ENCODE peak calls at places on chromosomes 4 and X, in five cellular contexts. One of them, this sample, is unnamed.
A peak's percentile ranks its signal among the peaks of the same experiment; 100 is the strongest.

GRCh38 chr4:141066690-141067089 is 66.6 kb downstream of the RNF150 start:
- DNase-seq in mesothelial cell of epicardium: no peak
- DNase-seq in esophagus squamous epithelium: no peak
- DNase-seq in epithelial cell of esophagus: no peak
- DNase-seq in endothelial cell of umbilical vein: no peak
- DNase-seq in this sample: no peak

GRCh38 chr4:81142744-81143143 is 72.3 kb downstream of the PRKG2 start:
- DNase-seq in mesothelial cell of epicardium: no peak
- DNase-seq in esophagus squamous epithelium: no peak
- DNase-seq in epithelial cell of esophagus: peak; percentile 57
- DNase-seq in endothelial cell of umbilical vein: no peak
- DNase-seq in this sample: no peak

GRCh38 chr4:54233128-54233696 is 4.1 kb downstream of the PDGFRA start:
- DNase-seq in mesothelial cell of epicardium: peak; percentile 78
- DNase-seq in esophagus squamous epithelium: peak; percentile 5
- DNase-seq in epithelial cell of esophagus: peak; percentile 88
- DNase-seq in endothelial cell of umbilical vein: peak; percentile 77
- DNase-seq in this sample: peak; percentile 90

GRCh38 chrX:100829730-100830129 is 9.5 kb downstream of the CSTF2 start:
- DNase-seq in mesothelial cell of epicardium: no peak
- DNase-seq in esophagus squamous epithelium: no peak
- DNase-seq in epithelial cell of esophagus: peak; percentile 73
- DNase-seq in endothelial cell of umbilical vein: peak; percentile 28
- DNase-seq in this sample: no peak

GRCh38 chrX:130680164-130681035 is 222.6 kb downstream of the ENOX2 start:
- DNase-seq in mesothelial cell of epicardium: no peak
- DNase-seq in esophagus squamous epithelium: no peak
- DNase-seq in epithelial cell of esophagus: no peak
- DNase-seq in endothelial cell of umbilical vein: peak; percentile 13
- DNase-seq in this sample: no peak

GRCh38 chrX:76915836-76916235 is 488.3 kb downstream of the MAGEE1 start:
- DNase-seq in mesothelial cell of epicardium: no peak
- DNase-seq in esophagus squamous epithelium: no peak
- DNase-seq in epithelial cell of esophagus: no peak
- DNase-seq in endothelial cell of umbilical vein: no peak
- DNase-seq in this sample: no peak

GRCh38 chr4:85565761-85566480 is 91.0 kb downstream of the ARHGAP24 start:
- DNase-seq in mesothelial cell of epicardium: no peak
- DNase-seq in esophagus squamous epithelium: no peak
- DNase-seq in epithelial cell of esophagus: no peak
- DNase-seq in endothelial cell of umbilical vein: no peak
- DNase-seq in this sample: no peak

GRCh38 chr4:118361192-118361591 is 8.4 kb upstream of the PRSS12 start:
- DNase-seq in mesothelial cell of epicardium: no peak
- DNase-seq in esophagus squamous epithelium: no peak
- DNase-seq in epithelial cell of esophagus: no peak
- DNase-seq in endothelial cell of umbilical vein: no peak
- DNase-seq in this sample: no peak

GRCh38 chr4:25654971-25655963 is at the start of gene SLC34A2:
- DNase-seq in mesothelial cell of epicardium: no peak
- DNase-seq in esophagus squamous epithelium: no peak
- DNase-seq in epithelial cell of esophagus: peak; percentile 64
- DNase-seq in endothelial cell of umbilical vein: no peak
- DNase-seq in this sample: peak; percentile 72

GRCh38 chr4:113602829-113603228 is 158.7 kb downstream of the CAMK2D start:
- DNase-seq in mesothelial cell of epicardium: no peak
- DNase-seq in esophagus squamous epithelium: no peak
- DNase-seq in epithelial cell of esophagus: no peak
- DNase-seq in endothelial cell of umbilical vein: no peak
- DNase-seq in this sample: no peak

GRCh38 chr4:110830461-110830860 is 207.6 kb upstream of the PITX2 start:
- DNase-seq in mesothelial cell of epicardium: no peak
- DNase-seq in esophagus squamous epithelium: no peak
- DNase-seq in epithelial cell of esophagus: no peak
- DNase-seq in endothelial cell of umbilical vein: no peak
- DNase-seq in this sample: no peak

GRCh38 chrX:1464282-1465131 is 11.8 kb upstream of the ASMTL start:
- DNase-seq in mesothelial cell of epicardium: no peak
- DNase-seq in esophagus squamous epithelium: no peak
- DNase-seq in epithelial cell of esophagus: no peak
- DNase-seq in endothelial cell of umbilical vein: no peak
- DNase-seq in this sample: peak; percentile 67

GRCh38 chrX:12496343-12496742 is 294.9 kb upstream of the PRPS2 start:
- DNase-seq in mesothelial cell of epicardium: no peak
- DNase-seq in esophagus squamous epithelium: no peak
- DNase-seq in epithelial cell of esophagus: no peak
- DNase-seq in endothelial cell of umbilical vein: no peak
- DNase-seq in this sample: no peak

GRCh38 chr4:111494971-111495370 is 650.3 kb upstream of the FAM241A start:
- DNase-seq in mesothelial cell of epicardium: no peak
- DNase-seq in esophagus squamous epithelium: no peak
- DNase-seq in epithelial cell of esophagus: no peak
- DNase-seq in endothelial cell of umbilical vein: no peak
- DNase-seq in this sample: no peak

GRCh38 chrX:77441479-77441878 is 5.7 kb upstream of the FGF16 start:
- DNase-seq in mesothelial cell of epicardium: no peak
- DNase-seq in esophagus squamous epithelium: no peak
- DNase-seq in epithelial cell of esophagus: no peak
- DNase-seq in endothelial cell of umbilical vein: no peak
- DNase-seq in this sample: no peak

GRCh38 chr4:128979934-128980333 is 113.4 kb downstream of the SCLT1 start:
- DNase-seq in mesothelial cell of epicardium: no peak
- DNase-seq in esophagus squamous epithelium: no peak
- DNase-seq in epithelial cell of esophagus: peak; percentile 85
- DNase-seq in endothelial cell of umbilical vein: peak; percentile 72
- DNase-seq in this sample: no peak

GRCh38 chr4:57100979-57101629 is 9.1 kb downstream of the IGFBP7 start:
- DNase-seq in mesothelial cell of epicardium: no peak
- DNase-seq in esophagus squamous epithelium: no peak
- DNase-seq in epithelial cell of esophagus: no peak
- DNase-seq in endothelial cell of umbilical vein: no peak
- DNase-seq in this sample: no peak
- TF ChIP-seq CTCF in mesothelial cell of epicardium: no peak
- TF ChIP-seq CTCF in esophagus squamous epithelium: no peak
- TF ChIP-seq CTCF in epithelial cell of esophagus: no peak
- TF ChIP-seq CTCF in endothelial cell of umbilical vein: no peak
- TF ChIP-seq CTCF in this sample: no peak

GRCh38 chrX:24676403-24677024 is 17.2 kb upstream of the POLA1 start:
- DNase-seq in mesothelial cell of epicardium: no peak
- DNase-seq in esophagus squamous epithelium: no peak
- DNase-seq in epithelial cell of esophagus: peak; percentile 4
- DNase-seq in endothelial cell of umbilical vein: peak; percentile 1
- DNase-seq in this sample: no peak
- TF ChIP-seq CTCF in mesothelial cell of epicardium: peak; percentile 83
- TF ChIP-seq CTCF in esophagus squamous epithelium: peak; percentile 25
- TF ChIP-seq CTCF in epithelial cell of esophagus: peak; percentile 54
- TF ChIP-seq CTCF in endothelial cell of umbilical vein: peak; percentile 26
- TF ChIP-seq CTCF in this sample: peak; percentile 85

DNA sequence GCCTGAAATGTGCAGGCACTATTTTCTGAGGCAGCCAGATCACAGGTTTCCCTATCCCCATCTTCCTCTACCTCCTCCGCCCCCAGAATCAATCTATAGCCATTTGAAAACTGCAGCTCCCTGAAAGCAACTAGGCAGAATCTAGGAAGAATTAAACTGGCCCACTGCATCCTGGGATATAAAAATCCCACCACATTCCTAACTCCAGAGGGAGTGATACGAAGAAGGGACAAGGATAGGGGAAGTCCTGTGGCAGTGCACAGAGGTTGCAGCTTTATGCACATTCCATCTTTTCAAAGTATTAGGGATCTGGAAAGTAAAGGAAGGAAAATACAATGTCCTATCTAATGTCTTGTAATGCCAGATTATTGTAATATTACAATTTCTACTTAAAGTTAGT is 18.3 kb upstream of the HERC3 start:
- DNase-seq in mesothelial cell of epicardium: no peak
- DNase-seq in esophagus squamous epithelium: no peak
- DNase-seq in epithelial cell of esophagus: no peak
- DNase-seq in endothelial cell of umbilical vein: no peak
- DNase-seq in this sample: no peak
- TF ChIP-seq CTCF in mesothelial cell of epicardium: no peak
- TF ChIP-seq CTCF in esophagus squamous epithelium: no peak
- TF ChIP-seq CTCF in epithelial cell of esophagus: no peak
- TF ChIP-seq CTCF in endothelial cell of umbilical vein: peak; percentile 11
- TF ChIP-seq CTCF in this sample: peak; percentile 56

DNA sequence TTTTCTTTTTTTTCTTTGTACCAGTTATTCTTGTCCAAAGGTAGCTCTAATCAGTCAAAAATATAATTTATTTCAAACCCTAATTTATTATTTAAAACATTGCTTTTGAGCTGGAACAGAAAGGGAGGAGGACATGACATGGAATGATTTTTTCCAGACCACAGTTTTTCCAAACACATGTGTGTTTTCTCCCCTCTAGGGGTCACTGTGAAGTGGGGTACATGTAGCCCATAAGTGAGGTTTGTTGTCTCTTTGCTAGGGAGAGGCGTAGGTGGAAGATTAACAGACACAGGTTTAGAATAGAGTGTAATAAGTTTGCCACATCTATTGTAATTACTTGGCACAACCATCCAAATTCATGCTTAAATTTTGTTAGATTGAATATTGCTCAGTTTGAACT is 83.0 kb downstream of the TNIP2 start:
- DNase-seq in mesothelial cell of epicardium: no peak
- DNase-seq in esophagus squamous epithelium: no peak
- DNase-seq in epithelial cell of esophagus: no peak
- DNase-seq in endothelial cell of umbilical vein: peak; percentile 13
- DNase-seq in this sample: no peak
- TF ChIP-seq CTCF in mesothelial cell of epicardium: no peak
- TF ChIP-seq CTCF in esophagus squamous epithelium: peak; percentile 19
- TF ChIP-seq CTCF in epithelial cell of esophagus: peak; percentile 34
- TF ChIP-seq CTCF in endothelial cell of umbilical vein: peak; percentile 31
- TF ChIP-seq CTCF in this sample: peak; percentile 54

DNA sequence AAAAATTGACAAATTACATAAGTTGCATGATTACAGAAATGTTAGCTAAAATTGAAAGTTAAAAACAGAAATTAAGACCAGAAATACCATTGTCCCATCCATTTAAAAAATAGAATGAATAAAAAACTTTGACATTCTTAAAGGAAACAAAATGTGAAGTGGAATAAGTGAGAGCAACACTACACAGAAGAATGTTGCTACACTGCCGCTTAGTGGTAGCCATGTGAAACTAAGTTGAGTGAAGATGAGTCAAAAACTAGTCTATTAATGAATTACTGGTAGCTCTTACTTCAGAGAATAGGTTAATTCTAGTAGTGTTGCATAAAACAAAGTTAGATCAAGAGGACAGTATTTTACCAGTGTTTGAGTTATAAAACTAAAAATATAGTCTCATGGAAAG is 571.0 kb upstream of the KLHL4 start:
- DNase-seq in mesothelial cell of epicardium: no peak
- DNase-seq in esophagus squamous epithelium: no peak
- DNase-seq in epithelial cell of esophagus: peak; percentile 30
- DNase-seq in endothelial cell of umbilical vein: peak; percentile 3
- DNase-seq in this sample: no peak
- TF ChIP-seq CTCF in mesothelial cell of epicardium: peak; percentile 55
- TF ChIP-seq CTCF in esophagus squamous epithelium: peak; percentile 24
- TF ChIP-seq CTCF in epithelial cell of esophagus: peak; percentile 55
- TF ChIP-seq CTCF in endothelial cell of umbilical vein: peak; percentile 43
- TF ChIP-seq CTCF in this sample: peak; percentile 93

DNA sequence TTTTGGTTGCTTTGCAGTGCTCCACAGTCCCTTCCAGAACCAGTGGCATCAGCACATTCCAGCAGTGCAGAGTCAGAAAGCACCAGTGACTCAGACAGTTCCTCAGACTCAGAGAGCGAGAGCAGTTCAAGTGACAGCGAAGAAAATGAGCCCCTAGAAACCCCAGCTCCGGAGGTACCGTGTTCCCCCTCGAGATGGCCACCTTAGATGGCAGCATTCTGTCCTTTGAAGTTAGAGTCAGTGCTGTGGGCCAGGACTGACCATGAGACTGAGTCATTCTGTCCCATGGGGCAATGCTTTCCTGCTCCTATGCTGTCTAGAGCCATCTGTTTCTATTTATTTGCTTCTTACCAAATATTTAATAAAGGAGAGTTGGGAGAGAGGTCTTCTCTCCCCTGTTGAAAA is 112.3 kb downstream of the KLHL8 start:
- DNase-seq in mesothelial cell of epicardium: no peak
- DNase-seq in esophagus squamous epithelium: no peak
- DNase-seq in epithelial cell of esophagus: peak; percentile 82
- DNase-seq in endothelial cell of umbilical vein: peak; percentile 58
- DNase-seq in this sample: no peak
- TF ChIP-seq CTCF in mesothelial cell of epicardium: no peak
- TF ChIP-seq CTCF in esophagus squamous epithelium: no peak
- TF ChIP-seq CTCF in epithelial cell of esophagus: no peak
- TF ChIP-seq CTCF in endothelial cell of umbilical vein: no peak
- TF ChIP-seq CTCF in this sample: no peak

GRCh38 chrX:80229626-80230025 is 190.6 kb upstream of the TENT5D start:
- DNase-seq in mesothelial cell of epicardium: no peak
- DNase-seq in esophagus squamous epithelium: no peak
- DNase-seq in epithelial cell of esophagus: no peak
- DNase-seq in endothelial cell of umbilical vein: no peak
- DNase-seq in this sample: no peak

DNA sequence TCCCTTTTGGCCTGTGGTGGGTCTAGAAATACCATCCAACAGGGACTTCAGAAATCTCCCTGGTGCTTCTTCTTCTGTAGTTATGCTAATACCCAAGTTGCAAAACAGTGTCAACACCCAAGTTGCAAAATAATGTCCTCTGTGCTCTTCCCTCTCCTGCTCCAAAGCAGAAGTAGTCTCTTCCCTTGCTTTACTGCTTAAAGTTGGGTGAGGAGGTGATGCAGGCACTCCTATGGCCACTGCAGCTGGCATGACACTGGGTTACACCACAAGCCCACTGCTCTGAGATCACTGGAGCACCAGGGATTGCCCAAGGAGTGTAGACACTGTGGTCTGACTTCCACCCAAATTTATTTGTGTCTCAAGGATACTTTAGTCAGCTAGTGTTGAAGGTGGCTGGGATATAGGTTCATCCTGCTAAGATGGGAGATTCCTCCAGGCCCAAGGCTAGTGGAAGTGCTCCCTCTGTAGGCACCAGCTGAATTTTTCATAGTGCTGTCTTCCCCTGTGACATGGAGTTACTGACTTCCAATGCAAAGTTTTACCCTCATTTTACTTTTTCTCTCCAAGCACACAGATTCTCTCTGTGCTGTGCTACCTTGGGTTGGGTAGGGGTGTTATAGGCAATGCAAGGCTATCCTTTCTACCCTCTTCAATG is 196.2 kb upstream of the TENT5D start:
- DNase-seq in mesothelial cell of epicardium: no peak
- DNase-seq in esophagus squamous epithelium: no peak
- DNase-seq in epithelial cell of esophagus: peak; percentile 1
- DNase-seq in endothelial cell of umbilical vein: no peak
- DNase-seq in this sample: no peak
- TF ChIP-seq CTCF in mesothelial cell of epicardium: no peak
- TF ChIP-seq CTCF in esophagus squamous epithelium: no peak
- TF ChIP-seq CTCF in epithelial cell of esophagus: no peak
- TF ChIP-seq CTCF in endothelial cell of umbilical vein: no peak
- TF ChIP-seq CTCF in this sample: no peak

DNA sequence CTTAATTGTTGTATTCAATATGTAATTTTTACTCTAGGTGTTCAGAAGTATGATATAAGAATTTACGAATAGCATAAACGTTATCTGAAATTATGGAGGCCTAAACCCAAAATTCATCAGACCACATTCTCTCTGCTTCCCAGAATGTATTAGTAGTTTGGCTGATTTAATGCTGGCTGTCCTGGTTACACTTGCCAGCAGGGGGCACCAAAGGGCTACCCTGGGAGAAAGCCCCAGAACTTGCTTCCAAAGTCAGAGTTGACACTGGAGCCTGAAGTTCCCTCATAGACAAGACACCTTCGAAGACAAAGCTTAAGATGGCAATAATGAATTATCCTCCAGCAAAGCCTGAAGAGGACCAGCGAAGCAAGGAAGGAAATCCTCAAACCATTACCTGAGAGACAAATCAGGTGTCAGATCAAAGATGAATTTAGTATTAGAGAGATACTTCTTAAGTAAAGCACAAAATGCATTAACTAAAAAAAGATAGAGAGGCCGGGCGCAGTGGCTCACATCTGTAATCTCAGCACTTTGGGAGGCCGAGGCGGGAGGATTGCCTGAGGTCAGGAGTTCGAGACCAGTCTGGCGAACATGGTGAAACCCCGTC is 11.3 kb upstream of the ANOS1 start:
- DNase-seq in mesothelial cell of epicardium: no peak
- DNase-seq in esophagus squamous epithelium: no peak
- DNase-seq in epithelial cell of esophagus: peak; percentile 55
- DNase-seq in endothelial cell of umbilical vein: peak; percentile 26
- DNase-seq in this sample: no peak
- TF ChIP-seq CTCF in mesothelial cell of epicardium: peak; percentile 86
- TF ChIP-seq CTCF in esophagus squamous epithelium: peak; percentile 63
- TF ChIP-seq CTCF in epithelial cell of esophagus: peak; percentile 79
- TF ChIP-seq CTCF in endothelial cell of umbilical vein: peak; percentile 67
- TF ChIP-seq CTCF in this sample: peak; percentile 83